ENCODE peak calls at places on chromosomes 1 and 21, in four cellular contexts. Z, W, M and C are unnamed samples.

GRCh38 chr1:59522925-59523505 is 226.1 kb downstream of the FGGY start:
- DNase-seq in M (no peak), W (no peak), Z (no peak), C (no peak)

GRCh38 chr1:115258302-115258866 is 79.7 kb downstream of the NGF start:
- DNase-seq in M (peak; percentile 8), W (peak; percentile 80), Z (no peak), C (no peak)

GRCh38 chr1:100499412-100499811 is 38.5 kb upstream of the GPR88 start:
- DNase-seq in W (peak; percentile 16), Z (no peak), M (no peak), C (no peak)

GRCh38 chr1:57474097-57474750 is 50.4 kb upstream of the DAB1 start:
- DNase-seq in W (peak; percentile 68), M (no peak), Z (no peak), C (no peak)

GRCh38 chr1:2821970-2822620 is 20.6 kb upstream of the TTC34 start:
- DNase-seq in M (peak; percentile 20), Z (no peak), W (no peak), C (no peak)

GRCh38 chr1:19738106-19738505 is 61.6 kb downstream of the TMCO4 start:
- DNase-seq in Z (no peak), W (no peak), M (no peak), C (no peak)

GRCh38 chr21:35026617-35027557 is 22.2 kb downstream of the RUNX1 start:
- DNase-seq in Z (no peak), M (peak; percentile 61), W (peak; percentile 48), C (peak; percentile 70)

GRCh38 chr1:24309762-24310485 is 9.2 kb upstream of the GRHL3 start:
- DNase-seq in W (peak; percentile 33), Z (no peak), M (peak; percentile 73), C (no peak)

GRCh38 chr1:22260860-22261432 is 118.0 kb upstream of the WNT4 start:
- DNase-seq in M (no peak), Z (no peak), W (no peak), C (no peak)

GRCh38 chr1:2825487-2826189 is 24.1 kb upstream of the TTC34 start:
- DNase-seq in W (no peak), M (no peak), Z (no peak), C (no peak)

GRCh38 chr1:30899577-30900389 is 8.8 kb downstream of the SDC3 start:
- DNase-seq in M (no peak), Z (no peak), W (no peak), C (no peak)

GRCh38 chr1:223264529-223264928 is 99.4 kb downstream of the SUSD4 start:
- DNase-seq in M (peak; percentile 24), Z (no peak), W (no peak), C (no peak)

GRCh38 chr1:32051706-32052105 is 21.0 kb upstream of the TMEM39B start:
- DNase-seq in Z (no peak), W (no peak), M (no peak), C (no peak)

GRCh38 chr1:85330711-85331290 is 54.4 kb upstream of the BCL10 start:
- DNase-seq in M (peak; percentile 52), W (peak; percentile 99), Z (no peak), C (no peak)

GRCh38 chr1:206739411-206740076 is 31.0 kb upstream of the IL19 start:
- DNase-seq in M (peak; percentile 75), W (peak; percentile 33), Z (no peak), C (peak; percentile 48)

GRCh38 chr1:208265127-208265469 is 20.9 kb upstream of the PLXNA2 start:
- DNase-seq in W (no peak), M (no peak), Z (no peak), C (no peak)
- H3K56ac ChIP-seq in W (no peak overlapping the region), M (no peak overlapping the region), Z (no peak overlapping the region), C (no peak overlapping the region)

DNA sequence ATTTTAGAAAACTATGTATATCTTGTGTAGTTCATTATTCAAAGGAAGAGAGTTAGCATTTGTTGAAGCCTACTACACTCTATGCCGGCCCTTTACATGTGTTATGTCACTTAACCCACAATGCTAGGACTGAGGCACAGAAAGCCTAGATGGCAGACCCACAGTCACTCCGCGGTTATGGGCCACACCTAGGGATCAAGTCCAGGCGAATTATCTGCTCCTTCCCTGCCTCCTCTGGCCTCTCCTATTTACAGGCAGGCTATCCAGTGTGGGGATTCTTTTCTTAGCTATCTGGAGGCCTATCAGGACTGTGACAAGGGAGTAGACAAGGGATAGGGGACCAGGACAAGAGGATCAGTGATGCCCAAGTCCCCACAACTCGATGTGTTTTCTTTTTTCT is 33.0 kb downstream of the IER5 start:
- DNase-seq in W (no peak), M (no peak), Z (no peak), C (no peak)
- H2BK120ac ChIP-seq in W (peak overlapping the region; percentile 26), M (no peak overlapping the region), Z (no peak overlapping the region), C (no peak overlapping the region)

DNA sequence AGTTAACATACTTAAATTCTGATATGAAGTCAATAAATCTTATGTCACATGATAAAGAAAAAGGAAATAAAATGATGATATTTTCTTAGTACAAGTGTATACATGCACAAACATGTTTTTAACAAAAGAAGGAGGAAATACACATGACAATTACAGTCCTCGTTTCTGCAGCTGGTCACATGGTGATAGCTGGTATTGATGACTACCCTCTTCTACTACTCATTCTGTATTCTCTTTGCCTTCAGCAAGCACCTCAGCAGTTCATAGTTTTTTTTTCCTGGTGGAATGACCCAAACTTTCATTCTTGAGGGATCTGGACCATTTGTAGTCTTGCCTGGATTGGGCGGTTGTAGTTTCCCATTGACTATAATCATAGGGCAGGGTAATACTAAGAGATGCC is 64.4 kb upstream of the CFAP126 start:
- DNase-seq in Z (no peak), M (no peak), W (no peak), C (no peak)
- H3K56ac ChIP-seq in Z (no peak overlapping the region), M (no peak overlapping the region), W (no peak overlapping the region), C (no peak overlapping the region)

DNA sequence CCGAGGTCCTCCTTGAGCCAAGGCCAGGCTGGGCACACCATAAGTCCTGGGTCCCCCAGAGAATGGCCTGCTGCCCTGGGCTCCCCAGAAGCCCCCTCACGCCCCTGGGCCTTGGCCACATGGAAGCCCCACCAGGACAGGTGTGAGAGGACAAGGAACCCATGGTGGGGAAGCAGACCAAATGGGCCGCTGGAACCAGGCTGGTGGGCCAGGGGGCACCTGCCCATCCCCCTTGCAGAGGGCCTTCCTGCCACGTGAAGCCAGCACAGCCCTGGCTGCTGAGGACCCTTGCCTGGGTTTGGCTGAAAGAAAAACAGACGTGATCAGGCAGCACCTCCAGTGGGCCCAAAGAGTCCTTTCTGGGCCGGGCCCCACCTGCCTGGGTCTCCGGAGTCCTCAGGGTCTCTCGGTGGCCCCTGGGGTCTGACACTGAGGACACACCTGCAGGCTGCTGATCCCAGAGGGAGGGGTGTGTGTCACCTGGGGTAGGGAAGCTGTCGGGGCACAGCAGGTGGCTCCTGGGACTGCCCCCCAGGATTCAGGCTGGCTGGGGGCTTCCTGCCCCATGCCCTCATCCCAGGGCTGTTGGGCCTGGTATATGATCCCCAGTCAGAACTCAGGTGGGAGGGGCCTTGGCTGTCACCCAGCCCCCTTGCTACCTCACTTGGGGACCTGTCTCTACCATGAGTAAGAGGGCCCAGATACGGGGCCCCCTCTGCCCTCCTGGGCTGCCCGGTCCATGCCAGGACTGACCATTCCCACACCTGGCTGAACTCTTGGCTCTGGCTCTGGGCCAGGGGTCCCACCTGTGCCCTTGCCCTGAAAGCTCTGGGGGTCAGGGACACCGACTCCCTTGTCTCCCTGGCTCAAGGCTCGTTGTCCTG is 3.3 kb upstream of the SMYD3 start:
- DNase-seq in W (no peak), M (no peak), Z (no peak), C (no peak)
- H2BK120ac ChIP-seq in W (no peak overlapping the region), M (no peak overlapping the region), Z (no peak overlapping the region), C (no peak overlapping the region)

GRCh38 chr1:68936530-68936929 is 439.6 kb upstream of the DEPDC1 start:
- DNase-seq in W (no peak), Z (no peak), M (no peak), C (no peak)

GRCh38 chr1:68938051-68938450 is 441.2 kb upstream of the DEPDC1 start:
- DNase-seq in M (no peak), W (no peak), Z (no peak), C (no peak)
- H3K56ac ChIP-seq in M (no peak overlapping the region), W (no peak overlapping the region), Z (no peak overlapping the region), C (no peak overlapping the region)

DNA sequence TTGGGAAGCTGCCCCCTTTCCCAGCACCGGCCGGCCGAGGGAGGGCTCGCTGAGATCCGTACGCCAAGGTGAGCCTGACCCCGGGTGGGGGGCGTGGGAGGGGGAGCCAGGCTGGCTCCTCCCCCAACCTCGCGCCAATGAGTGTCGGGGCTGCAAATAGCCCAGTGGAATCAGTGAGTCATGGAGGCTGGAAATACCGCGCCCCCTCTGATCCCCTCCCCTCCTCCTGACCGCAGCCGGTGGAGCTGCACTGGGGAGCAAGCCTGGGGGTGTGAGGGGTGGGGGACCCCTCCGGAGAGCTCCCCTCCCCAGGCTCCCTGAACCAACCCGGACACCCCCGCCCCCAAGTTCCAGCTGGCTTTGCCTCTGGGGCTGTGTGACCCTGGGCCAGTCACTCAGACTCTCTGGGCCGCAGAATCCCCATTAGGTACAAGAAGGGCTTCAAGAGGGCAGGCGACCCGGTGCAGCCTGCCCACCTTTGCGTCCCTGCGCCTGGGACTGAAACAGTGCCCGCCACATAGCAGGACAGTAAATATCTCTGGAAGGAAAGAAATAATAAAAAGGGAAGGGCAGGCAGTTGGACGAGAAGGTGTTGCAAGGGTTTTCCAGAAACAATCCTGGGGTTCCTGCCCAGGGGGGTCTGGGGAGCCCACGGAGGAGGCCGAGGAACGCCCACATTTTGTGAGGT is 4.5 kb downstream of the HSPB7 start:
- DNase-seq in Z (no peak), W (peak; percentile 70), M (peak; percentile 93), C (peak; percentile 91)
- H2BK120ac ChIP-seq in Z (no peak overlapping the region), W (no peak overlapping the region), M (no peak overlapping the region), C (no peak overlapping the region)